ENCODE peak calls at places on chromosomes 12 and 14, in seven cellular contexts. W is lung, O is psoas muscle, H is upper lobe of right lung, I is right atrium auricular region, D is RWPE2, P is body of pancreas. X is an unnamed sample. For H3K4me1, the result is how much of the 10 kb centered on the place peaks cover.

GRCh38 chr12:132374821-132375445 is 45.5 kb upstream of the GALNT9 start:
- DNase-seq in W (no peak), O (peak), H (no peak), I (no peak), D (peak), P (no peak), X (no peak)

GRCh38 chr12:98646165-98646764 is 1.2 kb downstream of the APAF1 start:
- DNase-seq in W (no peak), O (no peak), H (no peak), I (no peak), D (no peak), P (no peak), X (no peak)

GRCh38 chr12:9940370-9940769 is 8.2 kb upstream of the CLEC2A start:
- DNase-seq in W (no peak), O (no peak), H (no peak), I (no peak), D (no peak), P (no peak), X (no peak)

GRCh38 chr12:66851134-66851533 is 172.3 kb upstream of the GRIP1 start:
- DNase-seq in W (no peak), O (no peak), H (no peak), I (no peak), D (no peak), P (no peak), X (no peak)

GRCh38 chr12:14403293-14403692 is 37.8 kb downstream of the ATF7IP start:
- DNase-seq in W (no peak), O (no peak), H (no peak), I (no peak), D (no peak), P (no peak), X (no peak)

GRCh38 chr12:32536000-32536345 is 136.6 kb downstream of the FGD4 start:
- DNase-seq in W (no peak), O (no peak), H (no peak), I (no peak), D (no peak), P (no peak), X (no peak)

GRCh38 chr12:22312336-22312735 is 22.2 kb downstream of the ST8SIA1 start:
- DNase-seq in W (no peak), O (no peak), H (no peak), I (peak), D (no peak), P (no peak), X (peak)

GRCh38 chr12:53200458-53201169 is 6.4 kb downstream of the ITGB7 start:
- DNase-seq in W (no peak), O (no peak), H (no peak), I (no peak), D (no peak), P (no peak), X (no peak)

GRCh38 chr12:97940105-97940504 is 477.5 kb downstream of the RMST start:
- DNase-seq in W (no peak), O (no peak), H (no peak), I (no peak), D (no peak), P (no peak), X (no peak)

GRCh38 chr14:31090872-31091764 is 64.9 kb upstream of the STRN3 start:
- DNase-seq in W (peak), O (no peak), H (no peak), I (peak), D (no peak), P (peak), X (peak)

GRCh38 chr12:18578191-18578590 is 159.6 kb downstream of the PLCZ1 start:
- DNase-seq in W (no peak), O (no peak), H (no peak), I (no peak), D (no peak), P (no peak), X (no peak)

GRCh38 chr12:29551879-29552278 is 54.4 kb upstream of the OVCH1 start:
- DNase-seq in W (no peak), O (no peak), H (no peak), I (no peak), D (no peak), P (no peak), X (no peak)

GRCh38 chr12:38921025-38921677 is 15.8 kb upstream of the CPNE8 start:
- DNase-seq in W (peak), O (no peak), H (no peak), I (no peak), D (no peak), P (peak), X (no peak)

GRCh38 chr12:54352022-54352531 is 12.2 kb downstream of the GPR84 start:
- DNase-seq in W (peak), O (peak), H (peak), I (no peak), D (no peak), P (peak), X (peak)

GRCh38 chr14:92686411-92686762 is 62.0 kb downstream of the LGMN start:
- DNase-seq in W (no peak), O (no peak), H (peak), I (no peak), D (no peak), P (no peak), X (no peak)

GRCh38 chr12:68538722-68539614 is 71.7 kb upstream of the RAP1B start:
- DNase-seq in W (peak), O (peak), H (no peak), I (peak), D (no peak), P (peak), X (peak)

GRCh38 chr12:68349921-68350606 is 17.9 kb upstream of the MDM1 start:
- DNase-seq in W (no peak), O (no peak), H (no peak), I (no peak), D (no peak), P (no peak), X (no peak)

GRCh38 chr14:62029569-62029924 is 267.3 kb downstream of the SNAPC1 start:
- DNase-seq in W (no peak), O (no peak), H (no peak), I (no peak), D (no peak), P (peak), X (no peak)

GRCh38 chr14:64746298-64747250 is 42.4 kb downstream of the PLEKHG3 start:
- DNase-seq in W (no peak), O (no peak), H (no peak), I (no peak), D (no peak), P (no peak), X (no peak)

DNA sequence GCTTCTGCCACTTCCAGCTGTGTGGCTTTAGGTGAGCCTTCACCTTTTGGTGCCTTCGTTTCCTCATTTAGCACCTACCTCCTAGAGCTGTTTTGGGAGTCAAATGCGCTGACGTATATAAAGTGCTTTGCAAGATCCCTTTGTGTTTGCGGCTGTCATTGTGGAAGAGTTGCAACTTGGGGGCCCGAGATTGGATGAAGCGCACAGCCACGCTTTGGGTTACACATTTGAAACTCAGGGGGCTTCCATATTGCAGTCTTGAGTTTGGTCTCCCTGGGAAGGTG is 631 bp upstream of the ARL6IP4 start:
- DNase-seq in W (no peak), O (no peak), H (no peak), I (no peak), D (no peak), P (no peak), X (no peak)
- H3K4me1 ChIP-seq in W (under half), O (half or more), H (half or more), I (under half), D (under half), P (half or more), X (half or more)

DNA sequence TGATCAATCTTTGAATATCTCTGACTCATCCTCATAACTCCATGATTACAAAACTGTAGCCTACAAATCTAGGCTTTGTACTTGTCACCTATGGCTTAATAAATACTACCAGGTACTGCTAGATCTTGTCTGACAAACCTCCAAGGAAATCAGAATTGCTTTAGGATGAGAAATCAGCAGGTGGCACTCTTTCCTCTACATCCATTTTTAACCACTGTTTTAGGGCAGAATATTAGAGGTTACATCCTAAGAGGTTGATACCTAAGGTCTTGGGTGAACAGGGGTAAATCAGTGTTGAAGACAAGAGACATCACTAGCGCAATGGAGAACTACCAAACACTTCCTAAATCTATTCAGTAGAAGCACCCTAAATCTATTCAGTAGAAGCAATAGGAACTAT is 63.1 kb upstream of the SOX5 start:
- DNase-seq in W (no peak), O (no peak), H (no peak), I (no peak), D (no peak), P (no peak), X (no peak)
- TF ChIP-seq CTCF in W (no peak), O (no peak), H (no peak), I (no peak), D (peak), P (no peak), X (no peak)

DNA sequence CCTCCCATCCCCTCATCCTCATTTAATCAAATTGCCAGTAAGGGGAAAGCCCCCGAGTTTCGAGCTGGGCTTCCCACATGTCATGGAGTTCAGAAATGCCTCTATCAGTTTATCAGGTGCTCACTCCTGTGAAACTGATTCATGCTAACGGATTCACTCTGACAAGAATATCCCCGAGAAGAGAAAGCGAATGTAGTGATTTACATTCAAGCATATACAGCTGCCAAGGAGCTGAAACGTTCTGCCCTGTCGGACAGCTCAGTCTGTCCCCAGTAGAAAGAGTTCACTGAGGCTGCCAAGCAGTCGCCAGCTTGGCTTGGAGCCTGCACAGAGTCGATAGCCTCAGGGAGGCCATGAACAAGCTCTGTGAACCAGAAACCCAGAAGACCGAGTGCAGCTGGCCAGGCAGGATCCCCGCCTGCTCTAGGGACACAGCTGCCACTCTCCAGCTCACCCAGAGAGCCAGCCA is 88.4 kb downstream of the TMCC3 start:
- DNase-seq in W (no peak), O (peak), H (no peak), I (no peak), D (no peak), P (peak), X (peak)
- H3K4me1 ChIP-seq in W (under half), O (under half), H (under half), I (under half), D (under half), P (under half), X (under half)

DNA sequence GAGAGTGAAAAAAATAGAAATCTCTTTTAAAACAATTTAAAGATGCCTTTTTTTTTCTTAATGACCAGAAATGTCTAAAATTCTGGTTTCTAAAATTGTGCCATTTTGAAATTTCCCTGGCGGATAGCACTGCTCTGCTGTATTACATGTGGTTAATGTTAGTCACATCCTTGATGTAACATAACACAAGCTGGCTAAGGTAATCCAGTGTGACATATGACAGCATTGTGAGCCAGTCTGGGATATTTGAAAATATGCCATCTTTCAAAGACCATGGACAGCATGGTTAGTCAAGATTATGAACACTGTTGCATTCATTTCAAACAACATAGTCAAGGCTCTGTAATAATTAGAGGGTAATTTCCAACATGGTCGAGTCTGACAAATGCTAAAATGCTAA is 133.2 kb downstream of the ALX1 start:
- DNase-seq in W (no peak), O (no peak), H (no peak), I (no peak), D (no peak), P (no peak), X (no peak)
- TF ChIP-seq CTCF in W (no peak), O (no peak), H (no peak), I (no peak), D (no peak), P (no peak), X (no peak)

GRCh38 chr12:112353389-112353788 is 28.8 kb downstream of the HECTD4 start:
- DNase-seq in W (no peak), O (no peak), H (no peak), I (no peak), D (no peak), P (no peak), X (no peak)

GRCh38 chr12:112350593-112351592 is 31.3 kb downstream of the HECTD4 start:
- DNase-seq in W (no peak), O (no peak), H (no peak), I (no peak), D (no peak), P (no peak), X (no peak)

GRCh38 chr12:112349440-112349839 is 32.8 kb downstream of the HECTD4 start:
- DNase-seq in W (no peak), O (no peak), H (no peak), I (no peak), D (no peak), P (no peak), X (no peak)

GRCh38 chr12:112354399-112354798 is 27.8 kb downstream of the HECTD4 start:
- DNase-seq in W (no peak), O (no peak), H (no peak), I (no peak), D (no peak), P (no peak), X (no peak)

DNA sequence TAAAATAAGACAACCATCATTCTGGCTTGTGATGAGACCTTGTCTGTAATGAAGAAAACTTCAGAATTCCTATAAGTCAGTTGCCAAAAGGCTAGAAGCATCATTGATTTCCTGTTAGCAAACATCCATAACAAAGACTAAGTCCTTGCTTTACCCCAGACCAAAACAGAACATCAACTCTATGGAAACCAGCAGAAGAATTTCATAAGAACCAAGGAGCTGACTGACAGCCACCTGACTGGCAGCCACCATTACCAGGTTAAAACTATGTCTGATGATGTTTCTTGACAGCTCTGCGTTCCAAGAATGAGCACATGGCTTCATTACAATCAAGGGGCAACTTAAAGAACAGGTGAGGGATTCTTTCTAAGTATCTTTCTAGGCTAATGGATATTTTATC is 29.3 kb downstream of the HECTD4 start:
- DNase-seq in W (no peak), O (no peak), H (no peak), I (no peak), D (no peak), P (no peak), X (no peak)
- H3K4me1 ChIP-seq in W (under half), O (under half), H (under half), I (under half), D (under half), P (under half), X (under half)

GRCh38 chr12:123075591-123076171 is 75.2 kb downstream of the PITPNM2 start:
- DNase-seq in W (peak), O (no peak), H (peak), I (no peak), D (no peak), P (no peak), X (no peak)

GRCh38 chr12:123076604-123077297 is 74.1 kb downstream of the PITPNM2 start:
- DNase-seq in W (no peak), O (no peak), H (peak), I (no peak), D (no peak), P (no peak), X (no peak)

GRCh38 chr12:123073962-123074801 is 76.7 kb downstream of the PITPNM2 start:
- DNase-seq in W (no peak), O (no peak), H (no peak), I (no peak), D (no peak), P (no peak), X (no peak)

GRCh38 chr12:123077298-123078113 is 73.4 kb downstream of the PITPNM2 start:
- DNase-seq in W (no peak), O (no peak), H (no peak), I (no peak), D (no peak), P (no peak), X (no peak)

DNA sequence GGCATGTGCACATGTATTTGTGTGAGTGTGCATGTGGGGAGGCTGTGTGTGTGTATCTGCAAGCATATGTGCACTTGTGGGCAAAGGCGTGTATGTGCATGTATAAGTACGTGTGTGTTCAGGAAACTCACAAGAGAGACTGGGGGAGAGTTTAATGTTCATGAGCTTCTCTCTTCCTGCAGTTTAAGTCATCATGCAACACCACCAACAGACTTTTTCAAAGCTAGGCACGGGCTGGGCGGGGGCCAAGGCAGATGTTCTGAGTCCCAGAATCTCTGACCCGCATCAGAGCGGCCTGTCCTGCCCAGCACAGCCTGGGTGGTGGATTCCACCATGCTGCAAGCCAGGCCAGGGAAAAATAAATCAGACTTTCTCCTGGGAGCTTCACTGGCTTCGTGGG is 75.8 kb downstream of the PITPNM2 start:
- DNase-seq in W (no peak), O (no peak), H (no peak), I (no peak), D (no peak), P (no peak), X (no peak)
- TF ChIP-seq CTCF in W (no peak), O (no peak), H (no peak), I (no peak), D (no peak), P (no peak), X (no peak)

GRCh38 chr12:111384596-111384995 is 15.7 kb upstream of the PHETA1 start:
- DNase-seq in W (no peak), O (no peak), H (no peak), I (no peak), D (no peak), P (no peak), X (no peak)
- H3K4me1 ChIP-seq in W (under half), O (under half), H (under half), I (under half), D (under half), P (under half), X (under half)

DNA sequence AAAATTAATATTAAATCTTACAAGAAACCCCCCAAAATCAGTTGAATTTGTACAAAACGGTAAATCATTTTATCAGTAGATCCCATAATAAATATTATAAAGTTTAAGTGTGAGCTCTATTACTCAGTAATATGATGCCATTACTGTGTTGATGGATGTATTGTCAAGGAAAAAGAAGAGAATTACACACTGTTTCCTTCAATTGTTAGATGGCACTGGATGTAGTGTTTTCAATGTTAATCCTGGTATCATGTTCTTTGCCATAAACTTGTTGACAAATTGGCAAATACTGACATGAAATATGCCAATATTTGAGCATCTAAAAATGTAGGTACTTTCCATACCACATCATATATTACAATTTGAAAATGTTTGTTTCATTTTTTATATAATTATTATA is 101.6 kb downstream of the NTS start:
- DNase-seq in W (no peak), O (no peak), H (no peak), I (no peak), D (no peak), P (no peak), X (no peak)
- TF ChIP-seq CTCF in W (no peak), O (no peak), H (no peak), I (no peak), D (no peak), P (no peak), X (no peak)